ENCODE peak calls at places on chromosomes 2 and 18, in five cellular contexts. L is body of pancreas, D is cardiac muscle cell, F is B cell, U is colonic mucosa. C is an unnamed sample.

GRCh38 chr18:48133675-48134251 is 203.3 kb upstream of the SMAD2 start:
- DNase-seq in L (peak; percentile 31), D (peak; percentile 44), F (no peak), U (peak; percentile 82), C (no peak)

GRCh38 chr2:149164296-149164695 is 125.8 kb downstream of the LYPD6B start:
- DNase-seq in L (no peak), D (no peak), F (no peak), U (no peak), C (no peak)

GRCh38 chr2:128623776-128624424 is 305.2 kb upstream of the HS6ST1 start:
- DNase-seq in L (no peak), D (peak; percentile 94), F (no peak), U (no peak), C (peak; percentile 64)

GRCh38 chr2:26609839-26610277 is 31.3 kb downstream of the CIB4 start:
- DNase-seq in L (peak; percentile 45), D (no peak), F (no peak), U (no peak), C (no peak)

GRCh38 chr2:73272270-73272669 is 12.0 kb downstream of the FBXO41 start:
- DNase-seq in L (no peak), D (no peak), F (no peak), U (no peak), C (no peak)

GRCh38 chr2:172404824-172405223 is 22.6 kb upstream of the ITGA6 start:
- DNase-seq in L (no peak), D (peak; percentile 88), F (no peak), U (no peak), C (no peak)

GRCh38 chr2:8412082-8412481 is 269.8 kb upstream of the ID2 start:
- DNase-seq in L (peak; percentile 79), D (peak; percentile 7), F (no peak), U (peak; percentile 90), C (no peak)

GRCh38 chr2:97348265-97348664 is 235.3 kb downstream of the ANKRD36 start:
- DNase-seq in L (no peak), D (no peak), F (no peak), U (no peak), C (no peak)

GRCh38 chr2:26455801-26456700 is 21.9 kb downstream of the OTOF start:
- DNase-seq in L (peak; percentile 29), D (no peak), F (no peak), U (peak; percentile 41), C (no peak)

GRCh38 chr2:230785346-230785745 is 72.7 kb downstream of the CAB39 start:
- DNase-seq in L (no peak), D (no peak), F (no peak), U (no peak), C (no peak)

GRCh38 chr2:241844066-241844728 is 14.5 kb downstream of the PDCD1 start:
- DNase-seq in L (peak; percentile 72), D (peak; percentile 57), F (peak; percentile 90), U (peak; percentile 78), C (no peak)

GRCh38 chr2:197097578-197098366 is 171.3 kb upstream of the PGAP1 start:
- DNase-seq in L (peak; percentile 31), D (peak; percentile 94), F (no peak), U (no peak), C (no peak)

GRCh38 chr18:70380915-70381896 is 92.4 kb downstream of the SOCS6 start:
- DNase-seq in L (peak; percentile 72), D (no peak), F (no peak), U (peak; percentile 90), C (no peak)

GRCh38 chr2:3827673-3828575 is 124.5 kb downstream of the DCDC2C start:
- DNase-seq in L (peak; percentile 30), D (peak; percentile 35), F (no peak), U (no peak), C (no peak)

GRCh38 chr18:41265047-41265446 is 690.0 kb upstream of the PIK3C3 start:
- DNase-seq in L (no peak), D (peak; percentile 13), F (no peak), U (no peak), C (no peak)

GRCh38 chr2:11427224-11427623 is 38.7 kb downstream of the E2F6 start:
- DNase-seq in L (no peak), D (no peak), F (no peak), U (no peak), C (no peak)

GRCh38 chr18:11167778-11168177 is 18.4 kb upstream of the PIEZO2 start:
- DNase-seq in L (no peak), D (peak; percentile 35), F (no peak), U (no peak), C (no peak)

GRCh38 chr2:236021497-236022057 is 146.6 kb downstream of the GBX2 start:
- DNase-seq in L (no peak), D (peak; percentile 2), F (no peak), U (no peak), C (no peak)

GRCh38 chr2:202765435-202765834 is 106.1 kb downstream of the ICA1L start:
- DNase-seq in L (no peak), D (no peak), F (no peak), U (no peak), C (no peak)

GRCh38 chr2:231412616-231412963 is 17.1 kb downstream of the B3GNT7 start:
- DNase-seq in L (no peak), D (no peak), F (no peak), U (no peak), C (no peak)

GRCh38 chr18:62187543-62188378 is 706 bp downstream of the RELCH start:
- DNase-seq in L (peak; percentile 34), D (peak; percentile 27), F (no peak), U (peak; percentile 67), C (no peak)

GRCh38 chr2:181586569-181587076 is 70.3 kb downstream of the CERKL start:
- DNase-seq in L (peak; percentile 38), D (no peak), F (no peak), U (no peak), C (peak; percentile 31)

GRCh38 chr2:175932675-175933074 is 69.4 kb downstream of the LNPK start:
- DNase-seq in L (no peak), D (no peak), F (no peak), U (no peak), C (no peak)

GRCh38 chr2:68643874-68644485 is 601 bp downstream of the PROKR1 start:
- DNase-seq in L (no peak), D (no peak), F (no peak), U (no peak), C (no peak)

GRCh38 chr2:224892574-224893204 is 149.6 kb downstream of the DOCK10 start:
- DNase-seq in L (no peak), D (no peak), F (no peak), U (no peak), C (no peak)

GRCh38 chr2:26613241-26614204 is 27.6 kb downstream of the CIB4 start:
- DNase-seq in L (peak; percentile 29), D (no peak), F (no peak), U (peak; percentile 36), C (no peak)

GRCh38 chr2:44964704-44965343 is 23.3 kb downstream of the SIX3 start:
- DNase-seq in L (no peak), D (no peak), F (no peak), U (no peak), C (no peak)

GRCh38 chr18:63319383-63320040 is at the start of gene BCL2:
- DNase-seq in L (peak; percentile 39), D (peak; percentile 52), F (peak; percentile 38), U (peak; percentile 50), C (no peak)

GRCh38 chr2:100208375-100208774 is 66.0 kb upstream of the AFF3 start:
- DNase-seq in L (no peak), D (no peak), F (no peak), U (no peak), C (no peak)
- TF ChIP-seq CTCF in L (no peak), D (no peak), F (no peak), U (no peak), C (no peak)

GRCh38 chr2:125746321-125746983 is 909.5 kb upstream of the GYPC start:
- DNase-seq in L (no peak), D (no peak), F (no peak), U (no peak), C (no peak)

GRCh38 chr2:125745514-125745913 is 910.4 kb upstream of the GYPC start:
- DNase-seq in L (peak; percentile 39), D (peak; percentile 26), F (no peak), U (peak; percentile 45), C (no peak)
- TF ChIP-seq CTCF in L (peak; percentile 49), D (peak; percentile 6), F (no peak), U (no peak), C (no peak)

DNA sequence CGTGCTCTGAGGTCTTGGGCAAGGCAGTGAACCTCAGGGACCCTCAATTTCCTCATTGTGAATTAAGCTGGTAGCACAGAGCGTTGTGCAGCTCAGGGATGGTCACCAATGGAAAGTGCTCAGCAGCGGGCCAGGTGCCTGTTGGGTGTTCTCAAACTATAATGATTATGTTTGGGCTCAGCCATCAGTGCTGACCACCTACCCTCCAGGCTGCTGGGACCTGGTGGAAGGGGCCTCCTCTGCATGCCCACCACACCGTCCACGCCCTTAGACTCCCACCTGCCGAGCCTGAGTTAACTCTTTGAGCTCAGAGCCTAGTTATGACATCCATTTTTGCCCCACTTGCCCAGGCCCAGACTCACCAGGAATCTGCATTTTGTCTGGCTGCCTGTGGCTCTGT is 35.0 kb downstream of the GLI2 start:
- DNase-seq in L (no peak), D (no peak), F (no peak), U (no peak), C (no peak)
- TF ChIP-seq CTCF in L (no peak), D (no peak), F (no peak), U (no peak), C (no peak)

DNA sequence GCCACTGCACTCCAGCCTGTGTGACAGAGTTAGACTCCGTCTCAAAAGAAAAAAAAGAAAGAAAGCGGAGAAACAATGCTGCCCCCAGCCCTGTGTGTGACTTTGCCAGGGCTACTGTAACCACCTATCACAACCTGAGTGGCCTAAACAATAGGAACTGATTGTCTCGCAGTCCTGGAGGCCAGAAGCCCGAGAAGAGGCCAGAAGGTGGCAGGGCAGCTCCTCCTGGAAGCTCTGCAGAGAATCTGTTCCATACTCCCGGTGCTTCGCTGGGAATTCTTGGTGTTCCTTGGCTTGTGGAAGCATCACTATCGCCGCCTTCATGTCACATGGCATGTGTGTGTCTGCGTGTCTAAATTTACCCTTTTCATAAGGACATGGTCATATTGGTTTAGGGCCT is 14.4 kb upstream of the RAB17 start:
- DNase-seq in L (peak; percentile 62), D (peak; percentile 59), F (no peak), U (no peak), C (no peak)
- TF ChIP-seq CTCF in L (peak; percentile 47), D (peak; percentile 38), F (no peak), U (no peak), C (peak; percentile 12)

GRCh38 chr2:170365686-170366085 is 187.7 kb downstream of the MYO3B start:
- DNase-seq in L (no peak), D (no peak), F (no peak), U (no peak), C (no peak)

GRCh38 chr2:170369228-170369627 is 191.3 kb downstream of the MYO3B start:
- DNase-seq in L (no peak), D (no peak), F (no peak), U (no peak), C (no peak)

GRCh38 chr2:170368370-170368769 is 190.4 kb downstream of the MYO3B start:
- DNase-seq in L (no peak), D (no peak), F (no peak), U (no peak), C (no peak)

GRCh38 chr2:170371231-170371630 is 193.3 kb downstream of the MYO3B start:
- DNase-seq in L (no peak), D (no peak), F (no peak), U (no peak), C (no peak)

DNA sequence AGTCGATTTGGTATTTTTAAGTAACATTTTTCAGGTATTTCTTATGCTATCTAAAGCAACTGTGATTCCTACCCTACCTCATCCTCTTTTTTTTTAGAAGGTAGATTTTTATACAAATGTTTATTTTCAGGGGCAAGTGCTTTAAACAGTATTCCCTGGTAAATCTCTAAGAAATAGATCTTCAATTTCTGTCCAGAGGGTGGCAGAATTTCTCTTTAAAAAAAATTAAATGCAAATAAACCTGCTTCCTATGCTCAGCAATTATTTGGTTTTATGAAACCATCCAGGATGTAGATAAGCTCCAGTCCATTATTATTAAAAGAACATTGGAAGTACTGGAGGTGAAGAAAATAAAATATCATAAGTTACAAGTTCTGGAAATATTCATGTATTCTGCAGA is 191.9 kb downstream of the MYO3B start:
- DNase-seq in L (no peak), D (peak; percentile 40), F (no peak), U (no peak), C (no peak)
- TF ChIP-seq CTCF in L (peak; percentile 37), D (peak; percentile 27), F (peak; percentile 15), U (no peak), C (no peak)